ENCODE peak calls at places on chromosomes 5 and 9, in seven cellular contexts. E is germinal center, S is PC-3, D is dermis blood vessel endothelial cell, I is occipital lobe, L is lower leg skin, T is Daoy. W is an unnamed sample.

GRCh38 chr5:80957031-80957761 is 3.0 kb upstream of the RASGRF2 start:
- DNase-seq in E (no peak), I (no peak), D (peak; percentile 55), S (peak; percentile 49), L (no peak), T (peak; percentile 37), W (peak; percentile 28)

GRCh38 chr5:178832618-178833201 is 27.0 kb upstream of the ZNF354B start:
- DNase-seq in L (no peak), E (no peak), S (no peak), D (no peak), T (no peak), I (no peak), W (no peak)

GRCh38 chr9:77514886-77515711 is 133.0 kb downstream of the GNA14 start:
- DNase-seq in D (peak; percentile 97), E (no peak), I (no peak), T (no peak), S (peak; percentile 75), L (no peak), W (peak; percentile 94)

GRCh38 chr9:115167175-115167574 is 49.2 kb upstream of the TNC start:
- DNase-seq in S (peak; percentile 74), T (peak; percentile 88), D (no peak), E (no peak), I (no peak), L (no peak), W (no peak)

GRCh38 chr5:107555425-107556090 is 115.2 kb downstream of the EFNA5 start:
- DNase-seq in I (no peak), S (peak; percentile 61), E (no peak), D (no peak), T (peak; percentile 48), L (no peak), W (no peak)

GRCh38 chr5:133489632-133490031 is 122.7 kb downstream of the FSTL4 start:
- DNase-seq in E (no peak), S (peak; percentile 56), D (no peak), T (no peak), I (no peak), L (peak; percentile 40), W (no peak)

GRCh38 chr9:122619996-122620395 is 5.5 kb downstream of the OR1Q1 start:
- DNase-seq in I (no peak), L (no peak), D (peak; percentile 8), S (no peak), E (no peak), T (no peak), W (peak; percentile 36)

GRCh38 chr5:448061-448765 is 5.2 kb downstream of the EXOC3 start:
- DNase-seq in I (no peak), T (no peak), L (peak; percentile 89), E (no peak), D (no peak), S (no peak), W (no peak)

GRCh38 chr5:111781200-111781599 is 24.2 kb upstream of the NREP start:
- DNase-seq in E (no peak), I (peak; percentile 3), S (peak; percentile 28), D (no peak), L (peak; percentile 90), T (peak; percentile 68), W (no peak)

GRCh38 chr5:40619406-40619805 is 60.3 kb upstream of the PTGER4 start:
- DNase-seq in E (no peak), S (peak; percentile 85), D (no peak), I (no peak), T (no peak), L (no peak), W (no peak)

GRCh38 chr5:164422400-164422799 is 917.0 kb downstream of the MAT2B start:
- DNase-seq in L (no peak), S (no peak), E (no peak), I (no peak), T (no peak), D (peak; percentile 67), W (peak; percentile 43)

GRCh38 chr9:108961151-108961550 is 27.0 kb downstream of the ABITRAM start:
- DNase-seq in L (no peak), I (no peak), D (no peak), S (no peak), E (no peak), T (no peak), W (no peak)

GRCh38 chr5:67156976-67157583 is 39.5 kb downstream of the CD180 start:
- DNase-seq in I (no peak), D (peak; percentile 64), E (peak; percentile 59), L (no peak), T (peak; percentile 32), S (peak; percentile 63), W (peak; percentile 37)

GRCh38 chr9:96436063-96436455 is 13.9 kb upstream of the HABP4 start:
- DNase-seq in L (no peak), I (no peak), S (no peak), D (no peak), E (no peak), T (no peak), W (no peak)

GRCh38 chr5:174189638-174190037 is 144.1 kb downstream of the NSG2 start:
- DNase-seq in L (peak; percentile 4), T (no peak), D (no peak), E (no peak), S (no peak), I (no peak), W (no peak)

GRCh38 chr5:44048268-44048984 is 340.8 kb downstream of the FGF10 start:
- DNase-seq in T (no peak), S (no peak), I (no peak), D (no peak), E (no peak), L (no peak), W (no peak)

GRCh38 chr5:164204338-164204946 is 699.0 kb downstream of the MAT2B start:
- DNase-seq in T (no peak), I (no peak), L (no peak), D (peak; percentile 23), S (peak; percentile 60), E (no peak), W (peak; percentile 50)

GRCh38 chr9:99184073-99184426 is 37.7 kb downstream of the ALG2 start:
- DNase-seq in T (no peak), D (no peak), L (no peak), S (no peak), I (no peak), E (no peak), W (no peak)

GRCh38 chr9:8874482-8874881 is 1074.9 kb upstream of the DMAC1 start:
- DNase-seq in I (no peak), T (no peak), S (no peak), E (no peak), D (no peak), L (no peak), W (no peak)

GRCh38 chr5:72246954-72247442 is 73.0 kb downstream of the MRPS27 start:
- DNase-seq in S (peak; percentile 63), L (no peak), T (peak; percentile 31), D (peak; percentile 81), E (no peak), I (no peak), W (peak; percentile 93)